ENCODE peak calls at places on chromosomes 6 and 20, in five cellular contexts. M, K, F, T and I are unnamed samples.

GRCh38 chr6:66082914-66083313 is 375.9 kb upstream of the EYS start:
- DNase-seq in M (no peak), K (no peak), F (no peak), T (no peak), I (no peak)

GRCh38 chr6:26594730-26595632 is 1.8 kb upstream of the ABT1 start:
- DNase-seq in M (no peak), K (no peak), F (no peak), T (peak), I (no peak)

GRCh38 chr6:169933839-169934698 is 182.6 kb downstream of the ERMARD start:
- DNase-seq in M (peak), K (peak), F (no peak), T (no peak), I (no peak)

GRCh38 chr6:112839525-112839961 is 492.4 kb downstream of the RFPL4B start:
- DNase-seq in M (no peak), K (no peak), F (no peak), T (no peak), I (no peak)

GRCh38 chr6:39209360-39209811 is 19.9 kb downstream of the KCNK5 start:
- DNase-seq in M (no peak), K (no peak), F (no peak), T (peak), I (no peak)

GRCh38 chr6:134422426-134423231 is 104.7 kb upstream of the SGK1 start:
- DNase-seq in M (no peak), K (no peak), F (no peak), T (no peak), I (no peak)

GRCh38 chr6:88368071-88368787 is 202.1 kb upstream of the CNR1 start:
- DNase-seq in M (no peak), K (no peak), F (no peak), T (no peak), I (no peak)

GRCh38 chr6:154410619-154411044 is 54.0 kb upstream of the IPCEF1 start:
- DNase-seq in M (peak), K (no peak), F (no peak), T (peak), I (no peak)

GRCh38 chr6:7343546-7344475 is 30.8 kb upstream of the SSR1 start:
- DNase-seq in M (no peak), K (no peak), F (no peak), T (no peak), I (no peak)

GRCh38 chr6:90399970-90400369 is 103.3 kb upstream of the BACH2 start:
- DNase-seq in M (no peak), K (no peak), F (no peak), T (no peak), I (no peak)

GRCh38 chr6:33578588-33579011 is 1.5 kb downstream of the BAK1 start:
- DNase-seq in M (no peak), K (peak), F (no peak), T (peak), I (no peak)

GRCh38 chr6:14516947-14517346 is 399.4 kb downstream of the CD83 start:
- DNase-seq in M (no peak), K (no peak), F (no peak), T (no peak), I (no peak)

GRCh38 chr20:63129376-63129965 is 86.5 kb downstream of the YTHDF1 start:
- DNase-seq in M (no peak), K (no peak), F (peak), T (no peak), I (no peak)

GRCh38 chr6:130046711-130047439 is 28.5 kb downstream of the L3MBTL3 start:
- DNase-seq in M (no peak), K (no peak), F (no peak), T (no peak), I (no peak)

GRCh38 chr20:43237651-43238050 is 47.9 kb upstream of the PTPRT start:
- DNase-seq in M (no peak), K (no peak), F (no peak), T (no peak), I (no peak)

GRCh38 chr20:846894-847278 is 13.4 kb downstream of the FAM110A start:
- DNase-seq in M (no peak), K (peak), F (no peak), T (no peak), I (no peak)

GRCh38 chr20:7976015-7976414 is 35.8 kb upstream of the HAO1 start:
- DNase-seq in M (no peak), K (no peak), F (no peak), T (no peak), I (no peak)

GRCh38 chr6:159633196-159633595 is 59.8 kb downstream of the SOD2 start:
- DNase-seq in M (no peak), K (peak), F (no peak), T (peak), I (peak)

GRCh38 chr6:5085638-5086293 is 625 bp downstream of the PPP1R3G start:
- DNase-seq in M (no peak), K (peak), F (peak), T (peak), I (peak)

GRCh38 chr6:20340459-20340858 is 61.2 kb upstream of the E2F3 start:
- DNase-seq in M (no peak), K (no peak), F (no peak), T (no peak), I (no peak)

GRCh38 chr20:845226-845868 is 11.8 kb downstream of the FAM110A start:
- DNase-seq in M (no peak), K (no peak), F (no peak), T (no peak), I (no peak)

DNA sequence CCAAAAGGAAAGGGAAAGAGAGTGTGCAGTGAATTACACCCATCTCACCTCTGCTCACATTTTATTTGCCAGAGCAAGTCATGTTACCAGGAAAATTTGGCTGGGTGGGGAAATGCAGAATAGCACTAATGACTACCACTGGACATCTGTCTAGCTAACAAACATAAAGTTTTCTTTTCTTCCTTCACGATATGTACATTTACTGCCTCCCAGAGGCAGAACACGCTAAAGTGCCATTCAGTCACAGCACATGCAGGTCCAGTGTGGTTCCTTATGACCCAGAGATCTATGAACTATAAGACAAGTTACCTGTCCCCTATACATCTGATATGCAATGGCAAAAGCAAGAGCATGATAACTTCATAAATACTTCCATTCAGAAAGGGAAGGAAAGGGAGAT is 194.1 kb downstream of the OGFRL1 start:
- DNase-seq in M (no peak), K (no peak), F (no peak), T (no peak), I (no peak)
- TF ChIP-seq CTCF in M (no peak), K (no peak), F (no peak), T (no peak), I (no peak)

GRCh38 chr20:4229415-4229814 is 214.1 kb upstream of the RNF24 start:
- DNase-seq in M (no peak), K (no peak), F (no peak), T (no peak), I (no peak)

GRCh38 chr20:4225778-4226177 is 210.4 kb upstream of the RNF24 start:
- DNase-seq in M (no peak), K (no peak), F (no peak), T (no peak), I (no peak)

GRCh38 chr20:4226330-4227084 is 211.1 kb upstream of the RNF24 start:
- DNase-seq in M (no peak), K (no peak), F (no peak), T (no peak), I (no peak)

GRCh38 chr20:4230185-4230584 is 214.8 kb upstream of the RNF24 start:
- DNase-seq in M (no peak), K (no peak), F (no peak), T (no peak), I (no peak)

GRCh38 chr20:4227085-4227821 is 211.9 kb upstream of the RNF24 start:
- DNase-seq in M (no peak), K (no peak), F (no peak), T (peak), I (no peak)
- TF ChIP-seq CTCF in M (no peak), K (peak), F (no peak), T (no peak), I (no peak)

DNA sequence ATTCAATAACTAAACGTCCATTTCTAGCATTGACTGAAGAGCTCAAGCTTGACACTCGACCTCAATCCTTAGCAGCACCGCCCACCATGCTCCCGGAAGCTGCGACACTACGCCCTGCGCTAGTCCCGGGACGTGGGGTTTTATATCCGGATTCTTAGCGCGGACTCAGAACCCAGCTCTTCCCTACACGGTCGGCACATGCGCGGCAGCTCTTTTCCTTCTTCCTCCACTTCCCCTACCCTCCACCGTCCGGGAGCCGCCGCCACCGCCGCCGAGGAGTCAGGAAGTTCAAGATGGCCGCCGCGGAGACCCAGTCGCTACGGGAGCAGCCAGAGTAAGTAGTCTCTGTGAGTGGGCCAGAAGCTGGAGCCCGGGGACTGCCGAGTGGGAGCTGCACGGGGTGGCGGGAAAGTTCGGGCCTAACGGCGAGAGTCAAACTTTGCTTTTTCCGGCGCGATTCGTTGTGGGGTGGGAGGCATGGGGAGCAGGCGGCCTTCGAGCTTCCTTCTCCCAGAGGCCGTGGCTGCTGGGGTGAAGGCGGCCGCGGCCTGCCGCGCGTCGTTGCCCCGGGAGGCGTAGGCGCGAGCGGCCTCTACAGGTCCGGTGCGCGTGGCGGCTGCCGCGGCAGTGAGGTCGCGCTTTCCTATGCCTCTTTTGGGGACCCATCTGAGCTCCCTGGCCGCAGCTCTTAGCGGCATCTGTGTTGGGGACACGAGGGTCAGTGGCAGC is 57.6 kb downstream of the FAM217A start:
- DNase-seq in M (peak), K (peak), F (peak), T (peak), I (peak)
- TF ChIP-seq CTCF in M (peak), K (peak), F (no peak), T (no peak), I (no peak)

DNA sequence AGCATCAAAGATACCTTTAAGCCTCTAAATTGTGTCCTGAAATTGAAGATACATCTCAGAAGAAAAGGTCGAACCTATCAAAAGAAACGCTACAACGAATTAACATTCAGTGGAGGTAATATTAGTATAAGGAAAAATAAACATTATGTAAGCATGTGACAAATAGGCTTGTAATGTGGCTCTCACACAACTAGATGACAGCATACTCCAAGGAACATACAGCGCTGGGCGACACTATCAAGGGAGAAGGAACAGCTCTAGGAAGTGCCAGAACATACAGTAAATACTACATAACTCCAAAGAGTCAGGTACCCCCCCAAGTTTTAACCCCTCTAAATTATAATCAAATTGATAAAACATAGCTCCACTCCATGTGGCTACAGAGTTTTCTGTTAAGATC is 103.5 kb downstream of the LAMP5 start:
- DNase-seq in M (peak), K (no peak), F (no peak), T (peak), I (peak)
- TF ChIP-seq CTCF in M (peak), K (no peak), F (no peak), T (peak), I (no peak)

GRCh38 chr20:13325033-13325432 is 104.0 kb downstream of the ISM1 start:
- DNase-seq in M (no peak), K (no peak), F (no peak), T (peak), I (peak)
- TF ChIP-seq CTCF in M (no peak), K (peak), F (no peak), T (peak), I (peak)

DNA sequence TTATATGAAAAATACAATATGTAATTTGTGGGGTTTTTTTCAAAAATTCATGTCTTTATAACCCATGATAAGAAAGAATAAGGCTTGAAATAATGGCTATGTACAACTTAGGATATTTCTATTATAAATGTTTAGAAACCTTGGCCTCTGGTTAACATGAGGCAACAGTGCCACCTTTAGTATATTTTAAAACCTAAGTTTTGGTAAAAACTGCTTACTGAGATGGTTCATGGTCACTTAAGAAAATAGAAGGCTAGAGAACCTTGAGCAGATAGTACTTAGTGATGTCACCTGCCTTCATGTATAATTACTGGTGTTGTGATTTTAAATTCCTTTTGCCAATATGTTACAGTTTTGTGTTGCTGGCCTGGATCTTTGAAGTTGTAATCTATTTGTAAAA is 176.5 kb downstream of the ADGB start:
- DNase-seq in M (no peak), K (no peak), F (no peak), T (no peak), I (no peak)
- TF ChIP-seq CTCF in M (no peak), K (no peak), F (no peak), T (no peak), I (no peak)

DNA sequence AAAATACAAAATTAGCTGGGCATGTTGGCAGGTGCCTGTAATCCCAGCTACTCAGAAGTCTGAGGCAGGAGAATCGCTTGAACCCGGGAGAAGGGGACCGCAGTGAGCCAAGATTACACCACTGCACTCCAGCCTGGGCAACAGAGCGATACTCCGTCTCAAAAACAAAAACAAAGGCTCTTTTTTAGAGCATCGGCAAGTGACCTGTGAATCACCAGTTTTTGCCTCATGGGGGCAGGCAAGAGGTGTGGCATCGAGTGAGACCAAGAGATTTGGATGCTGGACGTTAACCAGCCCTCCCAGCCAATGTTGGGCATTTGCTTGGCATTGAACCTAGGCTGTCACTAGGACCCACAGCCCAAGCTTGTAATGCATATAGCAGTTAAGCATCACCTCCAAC is 14.6 kb upstream of the CDK5RAP1 start:
- DNase-seq in M (peak), K (no peak), F (no peak), T (peak), I (peak)
- TF ChIP-seq CTCF in M (peak), K (peak), F (peak), T (peak), I (peak)

DNA sequence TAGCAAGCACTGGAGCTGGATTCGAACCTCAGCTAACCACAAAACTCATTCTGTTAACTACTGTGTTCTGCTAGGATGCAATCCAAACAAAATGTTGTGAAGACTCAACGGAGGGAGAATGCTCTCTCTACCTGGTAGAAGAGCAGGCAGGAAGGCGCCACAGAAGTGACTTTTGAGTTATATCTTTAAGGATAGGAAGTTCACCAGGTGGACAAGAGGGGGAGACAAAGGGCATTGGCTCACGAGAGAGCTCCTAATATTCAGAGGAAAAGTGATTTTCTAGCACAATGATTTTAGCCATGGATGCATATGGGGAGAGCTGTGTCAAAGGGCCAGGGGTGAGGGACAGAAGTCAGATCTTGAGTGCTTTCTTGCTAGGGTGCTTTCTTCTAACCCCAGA is 108.4 kb upstream of the MAFB start:
- DNase-seq in M (no peak), K (no peak), F (no peak), T (peak), I (peak)
- TF ChIP-seq CTCF in M (peak), K (peak), F (peak), T (peak), I (peak)